ENCODE peak calls at places on chromosome 21, in four cellular contexts. E is cardiac muscle cell, C is ovary, S is esophagus squamous epithelium. B is an unnamed sample.

GRCh38 chr21:39084979-39085729 is 98.1 kb downstream of the PSMG1 start:
- DNase-seq in E (no peak), C (no peak), S (no peak), B (no peak)

GRCh38 chr21:41825216-41825615 is 53.9 kb downstream of the PRDM15 start:
- DNase-seq in E (no peak), C (no peak), S (no peak), B (no peak)

GRCh38 chr21:42505090-42505726 is 8.4 kb upstream of the SLC37A1 start:
- DNase-seq in E (no peak), C (no peak), S (no peak), B (no peak)

GRCh38 chr21:38996355-38996754 is 186.9 kb downstream of the PSMG1 start:
- DNase-seq in E (no peak), C (no peak), S (no peak), B (no peak)

GRCh38 chr21:27480841-27481261 is 514.0 kb upstream of the ADAMTS5 start:
- DNase-seq in E (peak; percentile 51), C (no peak), S (no peak), B (no peak)

GRCh38 chr21:44285547-44285992 is at the start of gene AIRE:
- DNase-seq in E (no peak), C (no peak), S (no peak), B (no peak)

GRCh38 chr21:22584308-22584707 is 1586.1 kb downstream of the NCAM2 start:
- DNase-seq in E (no peak), C (no peak), S (no peak), B (no peak)

GRCh38 chr21:44931501-44932365 is 8.1 kb upstream of the SLX9 start:
- DNase-seq in E (no peak), C (no peak), S (no peak), B (no peak)

GRCh38 chr21:40706806-40707205 is 140.2 kb downstream of the DSCAM start:
- DNase-seq in E (no peak), C (no peak), S (no peak), B (no peak)

GRCh38 chr21:33198346-33199135 is 31.2 kb upstream of the IFNAR2 start:
- DNase-seq in E (peak; percentile 67), C (no peak), S (no peak), B (peak; percentile 25)
- H3K27ac ChIP-seq in E (no peak overlapping the region), C (peak overlapping the region; percentile 19), S (peak overlapping the region; percentile 64), B (no peak overlapping the region)

DNA sequence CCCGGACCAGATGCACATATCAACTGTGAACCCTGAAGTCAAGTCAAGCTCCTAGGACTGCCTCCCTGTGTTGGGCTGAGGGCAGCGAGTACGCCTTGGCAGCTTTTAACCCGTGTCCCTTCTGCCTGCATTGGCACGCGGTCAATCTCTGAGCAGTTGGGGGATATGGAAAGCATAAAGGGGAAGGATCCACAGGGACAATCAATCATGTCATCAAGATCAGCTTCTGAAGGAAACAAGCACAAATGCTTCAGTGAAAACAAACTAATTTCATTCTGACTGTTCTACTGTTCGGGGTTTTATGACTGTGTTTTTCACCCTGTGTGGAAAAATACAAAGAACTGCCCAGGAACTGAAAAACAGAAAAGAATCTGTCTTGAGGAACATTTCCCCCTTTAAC is 106.2 kb downstream of the RUNX1 start:
- DNase-seq in E (no peak), C (no peak), S (no peak), B (no peak)
- H3K27ac ChIP-seq in E (no peak overlapping the region), C (no peak overlapping the region), S (no peak overlapping the region), B (no peak overlapping the region)

GRCh38 chr21:36145259-36145658 is 10.4 kb downstream of the CBR3 start:
- DNase-seq in E (no peak), C (no peak), S (no peak), B (no peak)

GRCh38 chr21:36150192-36150711 is 6.4 kb upstream of the DOP1B start:
- DNase-seq in E (peak; percentile 71), C (no peak), S (no peak), B (no peak)

GRCh38 chr21:36149788-36150187 is 6.8 kb upstream of the DOP1B start:
- DNase-seq in E (no peak), C (no peak), S (no peak), B (no peak)

GRCh38 chr21:36147891-36148290 is 8.7 kb upstream of the DOP1B start:
- DNase-seq in E (no peak), C (no peak), S (no peak), B (no peak)

GRCh38 chr21:36148886-36149285 is 7.7 kb upstream of the DOP1B start:
- DNase-seq in E (no peak), C (no peak), S (no peak), B (no peak)
- H3K27ac ChIP-seq in E (no peak overlapping the region), C (no peak overlapping the region), S (no peak overlapping the region), B (no peak overlapping the region)

GRCh38 chr21:30340714-30341573 is 3.5 kb upstream of the KRTAP27-1 start:
- DNase-seq in E (peak; percentile 54), C (no peak), S (no peak), B (peak; percentile 53)

GRCh38 chr21:30337644-30338170 is at the start of gene KRTAP27-1:
- DNase-seq in E (no peak), C (no peak), S (no peak), B (no peak)

DNA sequence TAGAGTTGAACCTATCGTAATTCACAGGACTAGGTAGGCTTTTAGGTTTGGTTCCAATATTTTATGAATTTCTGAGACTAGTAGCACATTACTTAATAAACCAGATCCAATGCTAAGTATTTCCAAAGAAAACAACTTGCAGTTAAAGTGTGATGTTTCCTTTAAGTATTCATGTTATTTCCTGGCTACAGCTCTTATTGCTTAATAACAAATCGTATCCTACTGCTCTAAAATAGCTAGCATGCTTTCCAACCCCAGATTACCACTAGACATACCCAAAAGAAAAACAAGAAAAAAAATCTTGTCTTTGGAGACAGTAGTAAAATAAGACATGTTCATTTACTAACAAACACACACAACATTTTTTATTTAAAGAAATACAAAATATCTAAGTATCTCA is 898 bp downstream of the KRTAP27-1 start:
- DNase-seq in E (peak; percentile 43), C (no peak), S (no peak), B (no peak)
- H3K27ac ChIP-seq in E (no peak overlapping the region), C (no peak overlapping the region), S (no peak overlapping the region), B (no peak overlapping the region)

GRCh38 chr21:46379691-46380090 is 55.7 kb downstream of the PCNT start:
- DNase-seq in E (no peak), C (no peak), S (no peak), B (no peak)
- H3K27ac ChIP-seq in E (no peak overlapping the region), C (no peak overlapping the region), S (no peak overlapping the region), B (no peak overlapping the region)

GRCh38 chr21:32245971-32246370 is 32.9 kb downstream of the MIS18A start:
- DNase-seq in E (no peak), C (no peak), S (no peak), B (no peak)

GRCh38 chr21:32238063-32238462 is 40.8 kb downstream of the MIS18A start:
- DNase-seq in E (no peak), C (no peak), S (no peak), B (no peak)

GRCh38 chr21:32241434-32241785 is 37.4 kb downstream of the MIS18A start:
- DNase-seq in E (no peak), C (no peak), S (no peak), B (no peak)

GRCh38 chr21:32237021-32237420 is 41.8 kb downstream of the MIS18A start:
- DNase-seq in E (no peak), C (no peak), S (no peak), B (no peak)

DNA sequence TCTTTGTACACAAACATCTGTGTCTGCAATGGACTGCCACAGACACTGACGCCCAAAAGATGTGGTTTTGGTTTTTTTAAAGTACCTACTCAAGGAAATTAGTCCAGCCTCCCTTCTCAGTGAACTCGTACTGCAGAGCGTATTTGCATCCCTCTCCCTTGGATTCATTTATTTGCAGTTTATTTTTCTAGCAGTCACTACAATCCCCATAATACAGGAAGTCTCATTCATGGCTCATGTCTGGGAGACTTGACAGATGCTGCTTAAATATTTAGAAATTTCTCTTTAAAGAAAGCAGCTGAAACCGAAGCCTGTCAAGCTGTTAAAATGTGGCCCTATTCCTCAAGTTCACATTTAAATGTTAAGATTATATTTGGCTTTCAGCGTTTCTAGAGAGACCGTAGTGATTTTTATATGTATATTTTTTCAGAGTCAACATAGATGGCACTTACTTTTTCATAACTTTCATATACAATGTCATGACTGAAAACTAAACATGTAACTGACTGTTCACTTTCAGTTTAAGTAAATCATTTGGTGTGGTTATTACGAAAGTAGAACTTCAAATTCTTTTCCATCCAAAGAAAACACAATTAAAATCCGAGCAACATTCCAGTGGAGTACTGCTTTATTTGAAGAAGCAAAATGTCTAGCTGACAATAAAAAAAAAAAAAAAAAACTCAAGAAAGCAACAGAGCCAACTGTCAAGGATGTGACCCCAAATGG is 38.0 kb downstream of the MIS18A start:
- DNase-seq in E (peak; percentile 23), C (no peak), S (no peak), B (no peak)
- H3K27ac ChIP-seq in E (no peak overlapping the region), C (no peak overlapping the region), S (no peak overlapping the region), B (no peak overlapping the region)